ENCODE peak calls at places on chromosomes 2 and 18, in ten cellular contexts. I is mucosa of descending colon; W is astrocyte; K is body of pancreas; T is CD8-positive, alpha-beta memory T cell; O is tibial artery; S is SJCRH30; B is psoas muscle; X is GM23248; E is breast epithelium. P is an unnamed sample. For H3K4me1 and H3K9me3, the result is how much of the 10 kb centered on the place peaks cover.

GRCh38 chr2:205675861-205676516 is 6.3 kb upstream of the NRP2 start:
- DNase-seq in T (no peak), K (peak), E (no peak), S (peak), B (no peak), O (no peak), I (peak), X (peak), W (no peak), P (peak)

GRCh38 chr2:18446715-18447114 is 113.7 kb downstream of the RDH14 start:
- DNase-seq in B (no peak), K (no peak), S (no peak), E (no peak), W (no peak), T (no peak), I (no peak), X (no peak), O (no peak), P (no peak)

GRCh38 chr18:31197676-31198075 is 35.0 kb upstream of the DSC1 start:
- DNase-seq in I (peak), S (no peak), W (peak), X (no peak), B (no peak), T (no peak), E (no peak), O (no peak), K (no peak), P (no peak)

GRCh38 chr18:76306685-76307292 is 188.3 kb downstream of the ZNF516 start:
- DNase-seq in E (no peak), I (no peak), S (no peak), K (no peak), W (no peak), O (no peak), B (no peak), T (no peak), X (no peak), P (no peak)

GRCh38 chr18:12839057-12839525 is 44.9 kb downstream of the PTPN2 start:
- DNase-seq in W (no peak), K (no peak), E (no peak), O (no peak), I (no peak), B (no peak), S (no peak), T (no peak), X (peak), P (no peak)

GRCh38 chr2:218323526-218324472 is 31.5 kb upstream of the TMBIM1 start:
- DNase-seq in I (peak), S (peak), K (peak), B (peak), E (no peak), T (no peak), X (peak), W (peak), O (no peak), P (peak)

GRCh38 chr2:162293122-162293781 is 25.2 kb downstream of the IFIH1 start:
- DNase-seq in K (no peak), B (no peak), T (no peak), O (no peak), W (peak), I (no peak), S (no peak), X (peak), E (no peak), P (no peak)

GRCh38 chr2:47487498-47487875 is 84.5 kb downstream of the MSH2 start:
- DNase-seq in W (no peak), S (no peak), B (no peak), E (no peak), X (no peak), I (no peak), K (no peak), T (no peak), O (no peak), P (no peak)

DNA sequence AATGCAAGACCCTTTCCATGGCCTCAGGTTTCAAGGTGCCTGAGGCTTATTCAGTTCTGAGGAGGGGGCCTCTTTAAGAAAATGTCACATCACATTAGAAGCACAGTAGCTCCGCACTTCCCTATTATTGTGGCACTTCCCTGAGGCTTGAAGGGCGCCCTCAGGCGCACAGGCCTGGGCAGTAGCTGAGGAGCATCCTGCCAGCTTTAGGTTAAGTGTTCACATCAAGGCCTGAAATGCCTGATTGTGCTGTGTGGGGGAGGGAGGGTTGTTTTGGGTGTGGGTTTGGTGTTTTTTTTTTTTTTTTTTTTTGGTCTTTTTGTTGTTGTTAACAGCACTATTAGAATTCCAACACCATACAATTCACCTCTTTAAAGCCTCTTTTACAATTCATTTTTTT is 107.9 kb downstream of the CABLES1 start:
- DNase-seq in T (no peak), B (no peak), K (no peak), X (no peak), I (no peak), W (no peak), O (no peak), E (no peak), S (no peak), P (peak)
- H3K4me1 ChIP-seq in T (under half), B (under half), K (under half), X (under half), I (under half), W (under half), O (under half), E (under half), S (under half), P (under half)

DNA sequence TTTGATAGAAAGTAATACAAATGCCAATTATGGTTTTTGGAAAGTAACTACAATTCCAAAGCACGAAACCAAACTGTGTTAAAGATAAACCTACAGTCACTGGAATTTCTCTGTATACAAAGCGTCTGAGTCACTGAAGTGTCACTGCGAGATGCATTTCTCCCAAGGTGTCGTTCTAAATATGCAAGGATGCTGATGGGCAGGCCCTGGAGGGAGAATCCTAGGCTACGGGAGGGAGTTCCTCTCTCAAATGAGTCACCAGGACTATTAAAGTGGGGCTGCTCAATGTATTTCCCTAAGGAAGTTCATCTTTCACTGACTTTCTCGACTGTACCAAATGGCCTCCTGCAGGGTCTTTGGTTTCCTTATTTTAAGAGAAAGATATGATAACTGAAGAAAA is 163.9 kb upstream of the STK17B start:
- DNase-seq in X (peak), I (no peak), T (no peak), K (no peak), W (peak), B (no peak), O (no peak), S (no peak), E (no peak), P (no peak)
- H3K9me3 ChIP-seq in X (under half), I (under half), T (under half), K (under half), W (under half), B (under half), O (under half), S (under half), E (under half), P (under half)

DNA sequence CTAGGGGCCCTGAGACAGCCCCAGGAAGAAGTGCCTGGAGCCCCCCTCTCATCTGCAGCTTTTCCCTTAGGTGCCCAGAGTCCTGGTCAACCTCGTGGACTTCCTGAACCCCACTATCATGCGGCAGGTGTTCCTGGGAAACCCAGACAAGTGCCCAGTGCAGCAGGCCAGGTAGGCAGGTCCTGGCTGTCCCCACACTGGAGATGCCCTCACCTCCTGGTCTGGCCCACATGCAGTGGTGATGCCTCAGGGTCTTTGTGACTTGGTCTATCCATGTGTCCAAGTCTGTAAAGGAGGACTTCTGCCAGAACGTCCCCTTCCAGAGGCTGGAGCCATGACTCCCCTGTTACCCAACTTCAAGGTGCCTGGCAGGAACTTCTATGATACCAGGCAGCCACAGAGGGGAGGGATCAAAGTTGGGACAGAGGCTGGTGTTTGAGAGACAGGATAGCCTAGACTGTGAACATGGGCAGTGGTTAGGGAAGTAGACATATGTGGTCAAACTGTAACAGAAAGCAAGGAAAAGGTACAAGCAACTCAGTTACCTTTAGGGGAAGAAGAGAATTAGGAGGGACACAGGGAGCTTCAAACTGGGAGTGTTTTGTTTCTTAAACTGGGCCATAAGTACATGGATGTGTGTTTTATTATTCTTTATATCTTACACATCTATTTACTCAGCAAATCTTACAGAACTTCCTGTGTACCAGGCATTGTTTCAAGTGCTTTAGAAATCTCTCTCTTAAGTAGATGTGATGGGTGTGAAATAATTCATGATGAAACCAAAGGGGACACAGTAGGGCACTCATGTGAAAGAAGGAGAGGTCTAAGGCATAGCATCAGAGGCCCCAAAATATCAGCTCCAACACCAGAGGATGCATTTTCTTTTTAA is 107.1 kb downstream of the PLB1 start:
- DNase-seq in B (no peak), I (no peak), X (no peak), K (no peak), O (no peak), S (no peak), W (no peak), E (no peak), T (no peak), P (no peak)
- H3K4me3 ChIP-seq in B (peak), I (no peak), X (no peak), K (no peak), O (no peak), S (no peak), W (no peak), E (no peak), T (no peak), P (no peak)

DNA sequence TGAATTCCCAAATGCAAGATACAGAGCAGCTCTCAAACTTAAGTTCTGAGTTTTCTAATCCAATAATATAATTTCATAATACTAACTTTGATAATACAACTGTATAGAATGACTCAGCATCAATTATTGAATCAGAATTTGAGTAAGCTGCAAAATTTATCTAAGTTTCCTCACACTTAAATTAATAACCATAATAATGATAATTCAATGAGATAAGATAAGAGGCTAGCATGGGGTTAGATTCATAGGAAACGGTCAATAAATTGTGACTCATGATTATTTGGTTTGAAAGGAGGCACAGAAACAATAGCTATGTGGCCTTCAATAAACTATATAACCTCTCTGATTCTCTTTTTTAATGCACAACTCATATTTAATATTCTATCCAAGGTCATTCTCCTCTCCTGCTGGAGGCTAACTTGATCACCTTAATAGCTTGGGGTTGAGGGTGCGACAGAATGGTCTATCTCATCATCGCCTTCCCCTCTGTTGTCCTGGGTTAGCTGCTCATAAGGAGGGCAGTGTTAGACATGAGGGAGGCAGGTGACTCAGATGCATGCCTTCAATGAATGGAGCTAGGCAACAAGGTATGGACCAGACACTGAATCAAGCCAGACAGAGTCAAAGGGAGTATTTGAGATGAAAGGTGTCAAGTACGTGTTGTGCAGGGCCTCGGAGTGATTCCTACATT is 36.2 kb upstream of the BMP10 start:
- DNase-seq in E (no peak), K (no peak), I (no peak), B (no peak), T (no peak), X (no peak), W (no peak), S (no peak), O (no peak), P (no peak)
- H3K4me1 ChIP-seq in E (under half), K (under half), I (under half), B (under half), T (under half), X (under half), W (under half), S (under half), O (under half), P (under half)

GRCh38 chr2:240636563-240637115 is 11.4 kb downstream of the GPR35 start:
- DNase-seq in I (no peak), X (no peak), S (no peak), W (no peak), E (no peak), K (no peak), B (no peak), T (no peak), O (peak), P (peak)
- H3K9me3 ChIP-seq in I (under half), X (under half), S (under half), W (under half), E (under half), K (under half), B (under half), T (under half), O (under half), P (under half)

P was measured in HAP-1.